ENCODE peak calls at places on chromosomes 11 and 22, in eight cellular contexts. R is activated CD4-positive, alpha-beta T cell treated with anti-CD3 and anti-CD28 coated beads, Interleukin-2, amount 10 ng/mL, durations not matched to agents 24 days and 14 days; L is Jurkat, Clone E6-1; V is iris pigment epithelial cell; U is hypothalamus; F is foreskin fibroblast; E is NCI-H510A; G is NCI-H2029 treated with DMSO at 0.1 percent for 48 hours. N is an unnamed sample.

GRCh38 chr22:39598017-39598965 is 27.7 kb downstream of the CACNA1I start:
- DNase-seq in R (peak; percentile 86), L (no peak), V (peak; percentile 17), U (no peak), F (peak; percentile 16), E (no peak), G (no peak), N (no peak)

GRCh38 chr11:128891410-128891861 is 280 bp downstream of the KCNJ5 start:
- DNase-seq in R (no peak), L (no peak), V (no peak), U (no peak), F (no peak), E (no peak), G (no peak), N (no peak)

GRCh38 chr11:122140535-122140934 is 24.5 kb upstream of the BLID start:
- DNase-seq in R (no peak), L (no peak), V (peak; percentile 92), U (no peak), F (peak; percentile 84), E (no peak), G (no peak), N (no peak)

GRCh38 chr11:1174441-1175370 is 17.0 kb downstream of the MUC5AC start:
- DNase-seq in R (no peak), L (no peak), V (no peak), U (no peak), F (no peak), E (no peak), G (no peak), N (no peak)

GRCh38 chr11:119741369-119742262 is 12.6 kb upstream of the NECTIN1 start:
- DNase-seq in R (peak; percentile 87), L (no peak), V (no peak), U (peak; percentile 63), F (peak; percentile 56), E (no peak), G (no peak), N (peak; percentile 64)

GRCh38 chr11:117188620-117189081 is 10.1 kb downstream of the SIDT2 start:
- DNase-seq in R (no peak), L (no peak), V (no peak), U (no peak), F (no peak), E (no peak), G (no peak), N (no peak)

GRCh38 chr11:65486570-65487466 is 12.0 kb upstream of the MALAT1 start:
- DNase-seq in R (no peak), L (no peak), V (no peak), U (no peak), F (no peak), E (no peak), G (no peak), N (peak; percentile 38)

GRCh38 chr11:122782222-122782621 is 56.1 kb upstream of the CRTAM start:
- DNase-seq in R (no peak), L (no peak), V (no peak), U (no peak), F (no peak), E (no peak), G (no peak), N (no peak)

GRCh38 chr11:8917157-8917820 is 6.3 kb downstream of the AKIP1 start:
- DNase-seq in R (no peak), L (no peak), V (peak; percentile 93), U (no peak), F (peak; percentile 93), E (no peak), G (no peak), N (peak; percentile 67)

GRCh38 chr11:1152316-1153104 is 5.2 kb upstream of the MUC5AC start:
- DNase-seq in R (peak; percentile 65), L (no peak), V (peak; percentile 70), U (no peak), F (no peak), E (no peak), G (no peak), N (peak; percentile 73)

GRCh38 chr11:8593935-8594909 is at the start of gene STK33:
- DNase-seq in R (peak; percentile 75), L (peak; percentile 41), V (peak; percentile 33), U (peak; percentile 11), F (peak; percentile 65), E (peak; percentile 72), G (peak; percentile 48), N (no peak)

GRCh38 chr11:2101171-2101675 is 38.0 kb downstream of the IGF2 start:
- DNase-seq in R (no peak), L (no peak), V (no peak), U (no peak), F (no peak), E (no peak), G (no peak), N (peak; percentile 59)

GRCh38 chr11:88520391-88520790 is 182.9 kb upstream of the CTSC start:
- DNase-seq in R (no peak), L (no peak), V (peak; percentile 79), U (no peak), F (peak; percentile 62), E (no peak), G (no peak), N (no peak)

GRCh38 chr11:61682093-61682732 is 2.0 kb downstream of the DAGLA start:
- DNase-seq in R (peak; percentile 58), L (no peak), V (no peak), U (no peak), F (peak; percentile 63), E (peak; percentile 43), G (peak; percentile 24), N (peak; percentile 61)

GRCh38 chr11:78907636-78908035 is 333.0 kb upstream of the NARS2 start:
- DNase-seq in R (no peak), L (no peak), V (no peak), U (no peak), F (no peak), E (no peak), G (no peak), N (no peak)

GRCh38 chr11:126229782-126230540 is 18.4 kb downstream of the FAM118B start:
- DNase-seq in R (no peak), L (no peak), V (peak; percentile 26), U (no peak), F (peak; percentile 67), E (no peak), G (no peak), N (no peak)

GRCh38 chr22:49299821-49300231 is 527.8 kb downstream of the BRD1 start:
- DNase-seq in R (no peak), L (no peak), V (no peak), U (no peak), F (no peak), E (no peak), G (no peak), N (no peak)

GRCh38 chr11:78138694-78139421 is 568 bp downstream of the ALG8 start:
- DNase-seq in R (peak; percentile 82), L (peak; percentile 54), V (peak; percentile 56), U (no peak), F (peak; percentile 54), E (no peak), G (no peak), N (no peak)

GRCh38 chr11:63882555-63883242 is 34.3 kb downstream of the RCOR2 start:
- DNase-seq in R (no peak), L (peak; percentile 94), V (no peak), U (no peak), F (no peak), E (no peak), G (no peak), N (peak; percentile 77)

GRCh38 chr22:17370766-17371181 is 1.5 kb downstream of the CECR2 start:
- DNase-seq in R (no peak), L (no peak), V (no peak), U (no peak), F (no peak), E (no peak), G (no peak), N (no peak)

GRCh38 chr11:112162761-112163669 is 879 bp downstream of the IL18 start:
- DNase-seq in R (no peak), L (no peak), V (peak; percentile 45), U (no peak), F (peak; percentile 12), E (no peak), G (no peak), N (no peak)

GRCh38 chr11:121657191-121657590 is 204.4 kb upstream of the SORL1-AS1 start:
- DNase-seq in R (no peak), L (no peak), V (no peak), U (peak; percentile 30), F (peak; percentile 46), E (no peak), G (no peak), N (no peak)

GRCh38 chr11:6735306-6735705 is 36.5 kb downstream of the OR2AG2 start:
- DNase-seq in R (peak; percentile 38), L (peak; percentile 73), V (peak; percentile 24), U (no peak), F (peak; percentile 46), E (no peak), G (no peak), N (no peak)

GRCh38 chr22:30781271-30781875 is 86.7 kb downstream of the OSBP2 start:
- DNase-seq in R (no peak), L (no peak), V (peak; percentile 9), U (no peak), F (peak; percentile 38), E (no peak), G (no peak), N (no peak)

GRCh38 chr11:115678942-115679341 is 174.7 kb upstream of the CADM1 start:
- DNase-seq in R (no peak), L (no peak), V (no peak), U (no peak), F (no peak), E (no peak), G (no peak), N (no peak)

GRCh38 chr11:133040289-133040893 is 491.9 kb downstream of the OPCML start:
- DNase-seq in R (no peak), L (no peak), V (no peak), U (no peak), F (peak; percentile 35), E (peak; percentile 50), G (no peak), N (no peak)

GRCh38 chr11:69320326-69320725 is 26.4 kb downstream of the MYEOV start:
- DNase-seq in R (no peak), L (no peak), V (no peak), U (no peak), F (no peak), E (no peak), G (no peak), N (no peak)

GRCh38 chr11:43984519-43985385 is 42.3 kb downstream of the C11orf96 start:
- DNase-seq in R (no peak), L (no peak), V (no peak), U (no peak), F (no peak), E (no peak), G (no peak), N (no peak)

GRCh38 chr11:29061452-29061851 is 953.3 kb downstream of the METTL15 start:
- DNase-seq in R (no peak), L (no peak), V (no peak), U (no peak), F (no peak), E (no peak), G (no peak), N (no peak)

GRCh38 chr22:22981670-22982571 is 88.4 kb upstream of the GNAZ start:
- DNase-seq in R (no peak), L (no peak), V (no peak), U (no peak), F (no peak), E (no peak), G (no peak), N (no peak)